ENCODE peak calls at places on chromosome 18, in ten cellular contexts. W, C, Q, N, H, R, L, D, T and U are unnamed samples.

GRCh38 chr18:60485207-60485606 is 112.6 kb upstream of the MC4R start:
- DNase-seq in L (no peak), C (no peak), N (no peak), Q (peak), H (no peak), R (no peak), T (no peak), W (no peak), D (no peak), U (no peak)

GRCh38 chr18:3689986-3690681 is 240.2 kb downstream of the TGIF1 start:
- DNase-seq in D (no peak), W (no peak), C (no peak), T (no peak), R (no peak), L (no peak), H (no peak), Q (no peak), N (no peak), U (peak)

GRCh38 chr18:13378150-13378549 is 159.6 kb downstream of the LDLRAD4 start:
- DNase-seq in R (no peak), Q (no peak), W (no peak), C (no peak), T (no peak), N (no peak), L (no peak), H (no peak), D (no peak), U (no peak)

GRCh38 chr18:38545071-38545470 is 979.5 kb upstream of the CELF4 start:
- DNase-seq in T (no peak), Q (no peak), C (no peak), N (peak), D (no peak), W (peak), L (no peak), R (peak), H (no peak), U (peak)

GRCh38 chr18:76922107-76922506 is 99.8 kb downstream of the ZNF236 start:
- DNase-seq in R (peak), T (peak), Q (peak), L (no peak), H (peak), D (no peak), W (peak), N (peak), C (peak), U (peak)

GRCh38 chr18:6983366-6983765 is 134.2 kb downstream of the LAMA1 start:
- DNase-seq in D (no peak), W (no peak), L (no peak), Q (no peak), H (no peak), T (no peak), N (no peak), C (no peak), R (no peak), U (no peak)

GRCh38 chr18:22132258-22132657 is 37.1 kb upstream of the GATA6 start:
- DNase-seq in W (no peak), L (no peak), Q (no peak), R (no peak), H (no peak), C (no peak), T (no peak), D (no peak), N (no peak), U (no peak)

GRCh38 chr18:54958711-54959625 is at the start of gene CCDC68:
- DNase-seq in N (peak), C (no peak), H (peak), W (peak), Q (peak), L (no peak), D (no peak), T (no peak), R (no peak), U (peak)

GRCh38 chr18:22193466-22193865 is 24.1 kb downstream of the GATA6 start:
- DNase-seq in L (no peak), N (no peak), T (no peak), Q (no peak), H (no peak), R (no peak), D (no peak), W (no peak), C (no peak), U (peak)

GRCh38 chr18:48000701-48001100 is 70.2 kb upstream of the SMAD2 start:
- DNase-seq in L (no peak), N (no peak), D (no peak), R (no peak), W (no peak), T (no peak), Q (no peak), C (no peak), H (no peak), U (no peak)

GRCh38 chr18:29063346-29063745 is 886.4 kb upstream of the CDH2 start:
- DNase-seq in W (no peak), N (no peak), T (no peak), L (no peak), C (no peak), Q (no peak), R (no peak), D (no peak), H (no peak), U (no peak)

GRCh38 chr18:12317664-12318333 is 9.8 kb downstream of the TUBB6 start:
- DNase-seq in H (peak), L (no peak), W (peak), Q (peak), R (no peak), T (no peak), D (no peak), C (no peak), N (no peak), U (no peak)